ENCODE peak calls at places on chromosomes 13 and 19, in six cellular contexts. E, L, K, Q, C and A are unnamed samples.

GRCh38 chr13:110890279-110891150 is 24.4 kb downstream of the ANKRD10 start:
- DNase-seq in E (no peak), L (no peak), K (no peak), Q (no peak), C (no peak), A (no peak)

GRCh38 chr13:63198076-63198475 is 1782.4 kb upstream of the PCDH20 start:
- DNase-seq in E (no peak), L (no peak), K (peak), Q (no peak), C (no peak), A (no peak)

GRCh38 chr19:2043269-2043641 is 7.8 kb downstream of the MKNK2 start:
- DNase-seq in E (peak), L (peak), K (no peak), Q (no peak), C (no peak), A (no peak)

GRCh38 chr19:4929186-4929585 is 19.9 kb downstream of the UHRF1 start:
- DNase-seq in E (no peak), L (no peak), K (no peak), Q (no peak), C (no peak), A (no peak)

GRCh38 chr13:111639994-111640393 is 319.6 kb downstream of the TEX29 start:
- DNase-seq in E (no peak), L (no peak), K (no peak), Q (no peak), C (no peak), A (no peak)

GRCh38 chr19:3881272-3882040 is 971 bp downstream of the ATCAY start:
- DNase-seq in E (no peak), L (no peak), K (no peak), Q (no peak), C (peak), A (no peak)

GRCh38 chr13:95301135-95301946 is at the start of gene ABCC4:
- DNase-seq in E (peak), L (peak), K (peak), Q (peak), C (peak), A (no peak)

GRCh38 chr19:31304877-31305312 is 44.3 kb downstream of the TSHZ3 start:
- DNase-seq in E (no peak), L (peak), K (no peak), Q (no peak), C (no peak), A (no peak)

GRCh38 chr19:38559428-38560401 is 58.0 kb downstream of the MAP4K1 start:
- DNase-seq in E (no peak), L (no peak), K (no peak), Q (no peak), C (no peak), A (no peak)

GRCh38 chr13:94933230-94933751 is 220.9 kb upstream of the SOX21 start:
- DNase-seq in E (no peak), L (no peak), K (no peak), Q (no peak), C (peak), A (no peak)

GRCh38 chr13:38535271-38535670 is 151.6 kb upstream of the FREM2 start:
- DNase-seq in E (no peak), L (no peak), K (no peak), Q (no peak), C (no peak), A (no peak)

GRCh38 chr19:48290341-48290922 is 20.6 kb downstream of the ZNF114 start:
- DNase-seq in E (no peak), L (no peak), K (peak), Q (no peak), C (no peak), A (no peak)

GRCh38 chr19:5826531-5827341 is 12.8 kb downstream of the FUT6 start:
- DNase-seq in E (no peak), L (peak), K (no peak), Q (peak), C (peak), A (no peak)

GRCh38 chr13:35732565-35732964 is 256.1 kb upstream of the MAB21L1 start:
- DNase-seq in E (no peak), L (peak), K (no peak), Q (no peak), C (no peak), A (no peak)

GRCh38 chr19:7905298-7905697 is 1.6 kb downstream of the MAP2K7 start:
- DNase-seq in E (no peak), L (no peak), K (no peak), Q (no peak), C (no peak), A (no peak)

GRCh38 chr19:14492756-14493337 is 3.1 kb downstream of the GIPC1 start:
- DNase-seq in E (no peak), L (no peak), K (no peak), Q (peak), C (no peak), A (no peak)

GRCh38 chr19:5578094-5578846 is 10.5 kb upstream of the TINCR start:
- DNase-seq in E (peak), L (peak), K (peak), Q (peak), C (peak), A (no peak)

GRCh38 chr19:6963937-6964336 is 57.3 kb downstream of the MBD3L2B start:
- DNase-seq in E (no peak), L (no peak), K (no peak), Q (no peak), C (peak), A (no peak)

GRCh38 chr19:49799798-49800376 is 13.2 kb downstream of the FUZ start:
- DNase-seq in E (no peak), L (no peak), K (no peak), Q (no peak), C (peak), A (no peak)

GRCh38 chr13:89061821-89062220 is 1390.7 kb downstream of the SLITRK5 start:
- DNase-seq in E (no peak), L (no peak), K (no peak), Q (peak), C (no peak), A (no peak)

GRCh38 chr19:52492201-52492960 is 35.1 kb upstream of the ZNF808 start:
- DNase-seq in E (no peak), L (no peak), K (no peak), Q (no peak), C (no peak), A (no peak)

GRCh38 chr19:17829855-17830566 is 8.7 kb upstream of the INSL3 start:
- DNase-seq in E (peak), L (peak), K (peak), Q (peak), C (peak), A (no peak)

GRCh38 chr13:44648392-44649117 is 72.4 kb upstream of the TSC22D1 start:
- DNase-seq in E (no peak), L (no peak), K (no peak), Q (no peak), C (no peak), A (no peak)

GRCh38 chr13:63291701-63292100 is 1876.1 kb upstream of the PCDH20 start:
- DNase-seq in E (no peak), L (no peak), K (no peak), Q (no peak), C (no peak), A (no peak)

GRCh38 chr13:48906200-48906599 is 69.5 kb upstream of the FNDC3A start:
- DNase-seq in E (no peak), L (no peak), K (no peak), Q (no peak), C (no peak), A (no peak)

GRCh38 chr13:28560612-28561011 is 65.7 kb upstream of the FLT1 start:
- DNase-seq in E (no peak), L (no peak), K (no peak), Q (no peak), C (no peak), A (no peak)

DNA sequence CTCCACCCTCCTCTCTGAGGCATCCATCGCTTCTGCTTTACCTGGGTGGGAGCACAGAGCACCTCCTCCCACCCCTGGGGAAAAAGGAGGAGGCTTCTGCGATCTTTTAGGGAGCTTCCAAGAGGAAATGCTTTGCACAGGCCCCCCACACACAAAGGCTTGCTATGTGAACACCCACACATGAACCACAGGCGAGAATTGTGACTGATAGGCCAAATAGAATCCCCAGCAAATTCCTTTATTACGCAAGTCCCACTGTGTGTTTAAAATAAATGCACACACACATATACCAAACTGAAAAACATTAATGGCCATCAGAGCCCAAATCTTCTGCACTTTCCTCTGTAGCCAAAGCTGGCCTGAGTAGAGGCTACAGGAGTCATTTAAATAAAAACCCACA is 50.6 kb downstream of the HSPH1 start:
- DNase-seq in E (no peak), L (no peak), K (peak), Q (no peak), C (no peak), A (no peak)
- H3K4me3 ChIP-seq in E (no peak), L (no peak), K (no peak), Q (no peak), C (no peak), A (no peak)

DNA sequence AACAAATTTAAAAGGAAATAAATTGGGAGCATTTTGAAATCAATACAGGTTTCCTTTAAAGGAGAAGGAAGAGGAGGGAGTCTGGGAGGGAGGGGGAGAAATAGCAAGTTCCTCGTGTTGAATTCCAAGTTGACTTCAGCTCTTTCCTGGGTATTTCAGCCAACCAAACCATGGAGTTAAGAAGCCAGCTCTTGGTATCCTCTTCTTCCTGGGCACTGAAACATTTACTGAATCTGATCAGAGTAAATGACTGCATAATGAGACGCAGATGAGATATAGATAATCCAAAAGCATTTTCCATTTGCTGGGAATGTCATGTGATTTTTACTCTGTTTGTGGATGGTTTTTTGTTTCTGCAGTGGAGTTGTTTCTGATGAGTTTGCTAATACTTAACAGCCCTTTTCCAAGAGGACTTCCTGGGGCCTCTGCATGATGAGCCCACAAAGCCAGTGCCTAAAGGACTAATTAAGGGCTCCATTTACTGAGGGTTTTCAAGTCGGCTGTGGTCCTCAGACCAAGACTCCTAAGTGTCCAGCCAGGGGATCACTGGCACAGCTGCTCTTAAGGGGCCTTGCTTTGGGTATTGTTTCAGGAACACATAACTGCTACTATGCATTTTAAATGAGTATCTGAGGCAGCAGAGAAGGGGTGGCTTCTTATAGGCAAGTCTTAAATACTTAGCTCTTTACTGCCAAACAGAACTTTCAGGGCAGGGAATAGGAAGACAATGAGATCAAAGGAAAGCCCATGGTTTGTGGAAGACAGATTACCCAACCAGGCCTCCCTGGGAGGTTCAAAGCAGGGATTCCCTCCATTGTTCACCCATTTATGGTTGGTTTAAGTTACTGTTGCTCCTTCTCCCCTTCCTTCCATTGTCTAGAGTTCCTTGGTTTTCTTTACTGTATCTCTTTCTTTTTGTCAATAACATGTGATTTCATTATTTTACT is 61.7 kb downstream of the TNFRSF19 start:
- DNase-seq in E (no peak), L (no peak), K (no peak), Q (no peak), C (no peak), A (no peak)
- H3K27ac ChIP-seq in E (no peak), L (no peak), K (no peak), Q (no peak), C (peak), A (no peak)

GRCh38 chr13:91286317-91286716 is 61.2 kb upstream of the MIR17HG start:
- DNase-seq in E (no peak), L (no peak), K (no peak), Q (no peak), C (no peak), A (no peak)

GRCh38 chr13:91292630-91293221 is 54.8 kb upstream of the MIR17HG start:
- DNase-seq in E (no peak), L (no peak), K (no peak), Q (no peak), C (peak), A (no peak)

GRCh38 chr13:91296011-91296410 is 51.5 kb upstream of the MIR17HG start:
- DNase-seq in E (no peak), L (no peak), K (no peak), Q (peak), C (no peak), A (no peak)

GRCh38 chr13:91291078-91291477 is 56.4 kb upstream of the MIR17HG start:
- DNase-seq in E (no peak), L (no peak), K (no peak), Q (no peak), C (no peak), A (no peak)
- TF ChIP-seq CTCF in E (no peak), L (no peak), K (no peak), Q (no peak), C (peak), A (no peak)

GRCh38 chr19:12788682-12789097 is 2.6 kb upstream of the JUNB start:
- DNase-seq in E (peak), L (peak), K (peak), Q (peak), C (peak), A (no peak)
- H3K4me3 ChIP-seq in E (peak), L (peak), K (peak), Q (peak), C (peak), A (peak)

DNA sequence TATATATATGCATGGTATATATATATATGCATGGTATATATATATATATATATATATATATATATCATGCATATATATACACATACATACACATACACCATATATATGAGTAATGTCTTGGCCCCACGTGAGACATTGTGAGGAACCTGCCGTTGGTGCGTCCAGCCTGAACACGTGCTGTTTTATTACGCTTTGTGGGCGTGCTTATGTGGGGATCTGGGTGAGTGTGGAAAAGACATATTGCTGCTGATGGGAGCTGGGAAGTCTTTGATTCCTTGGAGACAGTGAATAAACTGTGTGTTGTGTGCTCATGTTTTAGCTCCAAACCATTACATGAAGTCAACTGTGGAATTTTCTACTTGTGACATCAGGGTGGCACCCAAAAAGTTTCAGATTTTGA is 28.9 kb downstream of the KCTD15 start:
- DNase-seq in E (no peak), L (no peak), K (no peak), Q (no peak), C (no peak), A (no peak)
- H3K27ac ChIP-seq in E (no peak), L (no peak), K (no peak), Q (no peak), C (no peak), A (no peak)

GRCh38 chr13:21670883-21671792 is at the start of gene FGF9:
- DNase-seq in E (peak), L (peak), K (peak), Q (peak), C (peak), A (no peak)
- TF ChIP-seq CTCF in E (no peak), L (no peak), K (peak), Q (no peak), C (peak), A (no peak)

GRCh38 chr19:58209577-58209976 is 19.1 kb upstream of the ZNF544 start:
- DNase-seq in E (no peak), L (no peak), K (no peak), Q (no peak), C (no peak), A (no peak)
- H3K4me3 ChIP-seq in E (no peak), L (no peak), K (no peak), Q (no peak), C (no peak), A (no peak)